ENCODE peak calls at places on chromosomes 5 and 9, in eight cellular contexts. E, B, A, N, I, W, P and L are unnamed samples.

GRCh38 chr5:160620401-160620800 is 198.7 kb downstream of the PTTG1 start:
- DNase-seq in E (no peak), B (no peak), A (no peak), N (no peak), I (no peak), W (no peak), P (no peak), L (no peak)

GRCh38 chr5:94469889-94470288 is 148.5 kb downstream of the KIAA0825 start:
- DNase-seq in E (peak; percentile 81), B (peak; percentile 60), A (no peak), N (no peak), I (no peak), W (no peak), P (no peak), L (peak; percentile 25)

GRCh38 chr5:142955628-142956027 is 185.5 kb downstream of the ARHGAP26 start:
- DNase-seq in E (no peak), B (no peak), A (no peak), N (no peak), I (no peak), W (no peak), P (no peak), L (no peak)

GRCh38 chr5:102531506-102531905 is 32.7 kb upstream of the SLCO6A1 start:
- DNase-seq in E (no peak), B (no peak), A (no peak), N (no peak), I (no peak), W (no peak), P (no peak), L (no peak)

GRCh38 chr5:58893551-58893950 is 310.7 kb downstream of the RAB3C start:
- DNase-seq in E (no peak), B (no peak), A (no peak), N (no peak), I (no peak), W (no peak), P (no peak), L (no peak)

GRCh38 chr5:137621306-137621705 is 114.6 kb downstream of the KLHL3 start:
- DNase-seq in E (no peak), B (no peak), A (no peak), N (no peak), I (no peak), W (no peak), P (no peak), L (no peak)

GRCh38 chr5:133400831-133401351 is 211.4 kb downstream of the FSTL4 start:
- DNase-seq in E (no peak), B (no peak), A (no peak), N (no peak), I (no peak), W (no peak), P (no peak), L (no peak)

GRCh38 chr9:82475584-82476328 is 487.2 kb downstream of the SPATA31D1 start:
- DNase-seq in E (no peak), B (no peak), A (no peak), N (no peak), I (no peak), W (no peak), P (no peak), L (no peak)

GRCh38 chr5:59042201-59042600 is 459.3 kb downstream of the RAB3C start:
- DNase-seq in E (no peak), B (peak; percentile 91), A (no peak), N (no peak), I (no peak), W (no peak), P (no peak), L (no peak)

GRCh38 chr5:72507360-72508238 is at the start of gene ZNF366:
- DNase-seq in E (no peak), B (peak; percentile 70), A (no peak), N (no peak), I (no peak), W (no peak), P (no peak), L (no peak)

GRCh38 chr5:33299621-33300208 is 141.1 kb upstream of the TARS1 start:
- DNase-seq in E (no peak), B (peak; percentile 61), A (no peak), N (no peak), I (no peak), W (no peak), P (no peak), L (peak; percentile 69)

GRCh38 chr5:154995679-154996078 is 17.9 kb upstream of the KIF4B start:
- DNase-seq in E (no peak), B (no peak), A (no peak), N (no peak), I (peak; percentile 46), W (no peak), P (peak; percentile 19), L (no peak)

GRCh38 chr9:82202808-82203207 is 214.2 kb downstream of the SPATA31D1 start:
- DNase-seq in E (peak; percentile 39), B (peak; percentile 78), A (no peak), N (no peak), I (no peak), W (no peak), P (no peak), L (peak; percentile 45)

GRCh38 chr5:57335092-57335491 is 147.5 kb downstream of the ACTBL2 start:
- DNase-seq in E (no peak), B (peak; percentile 82), A (no peak), N (no peak), I (no peak), W (no peak), P (no peak), L (peak; percentile 46)

GRCh38 chr5:142175039-142175438 is 66.5 kb downstream of the NDFIP1 start:
- DNase-seq in E (no peak), B (no peak), A (no peak), N (no peak), I (peak; percentile 43), W (no peak), P (no peak), L (no peak)

GRCh38 chr5:140113180-140113698 is 670 bp upstream of the PURA start:
- DNase-seq in E (no peak), B (no peak), A (peak; percentile 70), N (peak; percentile 21), I (peak; percentile 73), W (peak; percentile 35), P (peak; percentile 82), L (no peak)

GRCh38 chr5:76074487-76074886 is 8.7 kb upstream of the SV2C start:
- DNase-seq in E (no peak), B (no peak), A (no peak), N (no peak), I (peak; percentile 42), W (peak; percentile 19), P (peak; percentile 62), L (no peak)

GRCh38 chr5:157918811-157919742 is 60.1 kb upstream of the CLINT1 start:
- DNase-seq in E (peak; percentile 11), B (peak; percentile 14), A (peak; percentile 78), N (no peak), I (no peak), W (no peak), P (no peak), L (no peak)

GRCh38 chr5:1778138-1779020 is 21.3 kb downstream of the MRPL36 start:
- DNase-seq in E (no peak), B (no peak), A (no peak), N (no peak), I (peak; percentile 5), W (no peak), P (no peak), L (no peak)

GRCh38 chr9:122213589-122214413 is 15.0 kb downstream of the LHX6 start:
- DNase-seq in E (no peak), B (no peak), A (no peak), N (peak; percentile 29), I (peak; percentile 94), W (peak; percentile 58), P (peak; percentile 89), L (no peak)

GRCh38 chr5:16741007-16741406 is 124.2 kb upstream of the RETREG1 start:
- DNase-seq in E (no peak), B (peak; percentile 41), A (no peak), N (no peak), I (no peak), W (no peak), P (no peak), L (no peak)
- TF ChIP-seq CTCF in E (no peak), B (peak; percentile 4), A (no peak), N (no peak), I (no peak), W (no peak), P (no peak), L (peak; percentile 11)

DNA sequence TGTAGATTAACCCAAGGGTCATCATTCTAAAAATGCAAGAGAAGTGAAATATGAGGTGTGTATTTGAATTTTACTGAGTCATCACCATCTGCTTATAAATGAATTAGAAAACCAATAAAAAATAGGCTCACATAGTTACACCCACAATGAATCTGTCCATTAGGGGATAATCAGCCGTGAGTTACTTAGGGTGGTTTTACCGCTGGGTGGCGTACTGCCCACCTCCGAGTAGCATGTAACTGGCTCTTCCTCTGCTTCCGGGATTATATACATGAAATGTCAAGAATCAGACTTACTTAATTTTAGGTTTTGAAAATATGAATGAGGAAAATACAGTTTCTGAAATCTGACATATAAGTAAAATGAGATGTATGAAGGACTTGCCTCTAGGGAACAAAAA is 332.9 kb upstream of the CCNG1 start:
- DNase-seq in E (no peak), B (no peak), A (no peak), N (no peak), I (peak; percentile 69), W (no peak), P (peak; percentile 14), L (no peak)
- TF ChIP-seq CTCF in E (no peak), B (no peak), A (no peak), N (no peak), I (peak; percentile 37), W (no peak), P (peak; percentile 39), L (no peak)

DNA sequence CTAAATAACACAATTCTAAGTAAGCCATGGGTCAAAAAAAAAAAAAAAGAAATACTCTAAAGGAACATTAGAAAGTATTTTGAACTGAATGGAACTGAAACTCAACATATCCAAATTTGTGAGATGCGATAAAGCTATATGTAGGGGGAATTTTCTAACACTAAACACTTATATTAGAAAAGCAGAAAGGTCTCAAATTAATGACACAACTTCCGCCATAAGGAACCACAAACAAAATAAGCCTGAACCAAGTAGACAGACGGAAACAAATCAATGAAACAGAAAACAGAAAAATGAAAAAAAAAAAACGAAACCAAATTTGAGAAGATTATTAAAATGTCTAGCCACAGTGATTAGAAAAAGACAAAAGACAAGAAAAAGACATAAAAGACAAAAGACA is 39.9 kb downstream of the ADAMTS6 start:
- DNase-seq in E (no peak), B (no peak), A (no peak), N (no peak), I (no peak), W (no peak), P (no peak), L (no peak)
- TF ChIP-seq CTCF in E (no peak), B (no peak), A (no peak), N (no peak), I (no peak), W (no peak), P (no peak), L (no peak)

GRCh38 chr9:9003184-9003583 is 1203.6 kb upstream of the DMAC1 start:
- DNase-seq in E (peak; percentile 11), B (peak; percentile 2), A (no peak), N (peak; percentile 27), I (peak; percentile 16), W (no peak), P (peak; percentile 39), L (no peak)

DNA sequence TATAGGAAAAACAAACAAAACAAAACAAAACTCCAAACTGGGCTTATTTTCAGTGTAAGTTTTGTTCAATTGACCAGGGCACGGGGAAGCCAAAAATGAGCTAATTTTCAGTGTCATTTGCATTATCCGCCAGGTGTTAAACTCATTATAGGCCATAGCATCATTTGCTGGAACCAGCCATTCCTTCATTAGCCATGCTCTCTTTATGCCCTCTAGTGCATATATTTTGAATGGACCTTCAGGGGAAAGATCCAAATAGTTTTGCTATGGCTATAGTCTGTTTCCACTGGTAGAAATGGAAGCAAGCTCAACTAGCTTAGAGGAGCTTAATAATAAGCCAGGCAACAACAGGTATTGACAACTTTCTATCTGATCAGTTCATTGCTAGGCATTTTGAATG is 1205.3 kb upstream of the DMAC1 start:
- DNase-seq in E (no peak), B (no peak), A (no peak), N (no peak), I (no peak), W (no peak), P (no peak), L (no peak)
- TF ChIP-seq CTCF in E (no peak), B (no peak), A (no peak), N (no peak), I (no peak), W (no peak), P (peak; percentile 5), L (no peak)